ENCODE peak calls at places on chromosome 16, in five cellular contexts. T is stomach, X is SK-N-SH, O is iPS DF 6.9, P is heart right ventricle. W is an unnamed sample.

GRCh38 chr16:10743610-10744369 is at the start of gene NUBP1:
- DNase-seq in O (peak; percentile 63), P (peak; percentile 100), T (peak; percentile 100), X (peak; percentile 92), W (peak; percentile 100)

GRCh38 chr16:84699147-84699711 is 571 bp upstream of the USP10 start:
- DNase-seq in X (no peak), P (no peak), T (no peak), O (no peak), W (no peak)

GRCh38 chr16:84220851-84221250 is 19.0 kb downstream of the KCNG4 start:
- DNase-seq in X (no peak), T (no peak), O (no peak), P (no peak), W (no peak)

GRCh38 chr16:31458073-31458834 is 1.0 kb upstream of the ARMC5 start:
- DNase-seq in X (peak; percentile 58), O (no peak), P (peak; percentile 62), T (peak; percentile 57), W (peak; percentile 51)

GRCh38 chr16:85080923-85081498 is 31.3 kb downstream of the CIBAR2 start:
- DNase-seq in O (no peak), T (no peak), X (no peak), P (no peak), W (no peak)

GRCh38 chr16:10428433-10429168 is 42.7 kb downstream of the ATF7IP2 start:
- DNase-seq in P (no peak), O (no peak), T (no peak), X (no peak), W (no peak)

GRCh38 chr16:87636050-87636684 is 33.9 kb downstream of the JPH3 start:
- DNase-seq in T (peak; percentile 80), X (peak; percentile 93), O (peak; percentile 48), P (peak; percentile 83), W (peak; percentile 85)

GRCh38 chr16:57187508-57187854 is 1.4 kb downstream of the RSPRY1 start:
- DNase-seq in T (no peak), P (no peak), O (no peak), X (no peak), W (no peak)

GRCh38 chr16:77945126-77945525 is 77.2 kb upstream of the CLEC3A start:
- DNase-seq in O (no peak), T (no peak), P (no peak), X (no peak), W (no peak)

DNA sequence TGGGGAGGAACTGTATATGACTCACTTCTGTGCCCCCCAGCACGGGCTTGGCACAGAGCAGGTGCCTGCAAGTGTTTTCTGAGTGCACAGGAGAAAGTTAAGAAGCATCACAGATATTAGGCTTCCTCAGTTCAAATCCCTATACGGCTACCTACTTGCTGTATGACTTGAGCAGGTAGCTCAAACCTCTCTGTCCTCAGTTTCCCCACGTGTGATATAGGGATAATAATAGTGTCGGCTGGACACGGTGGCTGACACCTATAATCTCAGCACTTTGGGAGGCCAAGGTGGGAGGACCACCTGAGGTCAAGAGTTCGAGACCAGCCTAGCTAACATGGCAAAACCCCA is 95.7 kb downstream of the C16orf78 start:
- DNase-seq in O (no peak), T (no peak), X (no peak), P (no peak), W (no peak)
- H3K9me3 ChIP-seq in O (no peaks in the 10 kb centered on the region), T (no peaks in the 10 kb centered on the region), X (no peaks in the 10 kb centered on the region), P (no peaks in the 10 kb centered on the region), W (no peaks in the 10 kb centered on the region)

GRCh38 chr16:3819175-3819527 is 61.4 kb downstream of the CREBBP start:
- DNase-seq in O (no peak), X (no peak), T (no peak), P (no peak), W (no peak)
- H3K4me1 ChIP-seq in O (peaks cover 2% of the 10 kb centered on the region), X (peaks cover 50% of the 10 kb centered on the region), T (peaks cover 57% of the 10 kb centered on the region), P (peaks cover 99% of the 10 kb centered on the region), W (peaks cover 94% of the 10 kb centered on the region)

DNA sequence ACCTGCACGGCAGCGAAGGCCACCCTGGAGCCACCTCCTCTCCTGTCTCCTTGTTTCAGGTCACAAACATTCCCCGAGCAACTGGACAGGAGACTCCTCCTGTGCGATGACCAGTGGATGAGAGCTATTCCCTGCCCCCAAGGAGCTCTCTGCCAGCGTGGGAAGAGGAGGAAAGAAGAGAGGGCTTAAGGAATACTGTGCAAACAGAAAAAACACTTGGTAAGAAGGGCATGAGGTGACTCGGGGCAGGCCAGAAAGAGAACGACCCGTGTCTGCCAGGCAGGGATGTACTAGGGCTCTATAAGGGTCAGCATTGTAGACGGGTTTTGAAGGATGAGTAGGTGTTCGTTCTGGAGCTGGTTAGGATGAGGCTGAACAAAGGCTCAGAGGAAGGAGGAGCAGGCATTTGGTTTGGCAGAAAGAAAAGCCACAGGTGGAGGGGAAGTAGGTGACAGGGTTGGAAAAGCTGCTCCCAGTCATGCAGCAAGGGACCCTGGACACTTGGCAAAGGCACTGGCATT is 11.0 kb downstream of the VAC14 start:
- DNase-seq in X (no peak), O (no peak), T (no peak), P (no peak), W (no peak)
- H3K27ac ChIP-seq in X (no peak overlapping the region), O (no peak overlapping the region), T (no peak overlapping the region), P (no peak overlapping the region), W (no peak overlapping the region)

GRCh38 chr16:3292604-3293003 is 9.3 kb downstream of the ZNF263 start:
- DNase-seq in T (no peak), X (no peak), O (no peak), P (no peak), W (no peak)
- H3K9me3 ChIP-seq in T (peaks cover 100% of the 10 kb centered on the region), X (peaks cover 18% of the 10 kb centered on the region), O (peaks cover 16% of the 10 kb centered on the region), P (peaks cover 9% of the 10 kb centered on the region), W (peaks cover 18% of the 10 kb centered on the region)

DNA sequence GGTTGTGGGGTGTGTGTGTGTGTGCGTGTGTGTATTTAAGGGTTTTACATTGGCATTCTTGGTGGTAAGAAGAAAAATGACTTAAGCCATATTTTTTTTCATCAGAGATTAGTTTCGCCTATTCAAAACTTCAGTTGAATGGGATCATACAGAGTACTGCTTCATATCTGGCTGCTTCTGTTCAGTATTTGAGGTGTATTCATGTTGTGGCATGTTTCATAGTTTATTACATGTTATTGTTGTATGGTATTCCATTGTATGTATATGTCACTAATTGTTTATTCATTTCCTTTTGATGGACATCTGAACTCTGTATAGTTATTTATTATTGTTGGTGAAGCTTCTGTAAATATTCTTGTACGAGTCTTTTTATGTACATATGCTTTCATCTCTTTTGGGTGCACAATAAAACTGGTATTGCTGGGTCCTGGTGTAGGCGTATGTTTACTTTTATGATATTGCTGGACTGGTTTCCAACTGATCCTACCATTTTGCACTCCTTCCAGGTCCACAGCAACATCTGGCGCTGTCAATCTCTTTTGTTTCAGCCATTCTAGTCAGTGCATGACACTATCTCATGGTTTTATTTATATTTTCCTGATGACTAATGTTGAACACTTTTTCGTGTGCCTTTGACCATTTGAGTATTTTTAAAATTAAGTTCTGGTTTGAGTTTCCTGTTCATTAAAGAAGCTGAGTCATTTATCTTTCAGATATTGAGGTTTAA is 77.4 kb upstream of the MAF start:
- DNase-seq in O (no peak), P (no peak), X (no peak), T (no peak), W (no peak)
- H3K4me1 ChIP-seq in O (no peaks in the 10 kb centered on the region), P (no peaks in the 10 kb centered on the region), X (no peaks in the 10 kb centered on the region), T (no peaks in the 10 kb centered on the region), W (no peaks in the 10 kb centered on the region)

DNA sequence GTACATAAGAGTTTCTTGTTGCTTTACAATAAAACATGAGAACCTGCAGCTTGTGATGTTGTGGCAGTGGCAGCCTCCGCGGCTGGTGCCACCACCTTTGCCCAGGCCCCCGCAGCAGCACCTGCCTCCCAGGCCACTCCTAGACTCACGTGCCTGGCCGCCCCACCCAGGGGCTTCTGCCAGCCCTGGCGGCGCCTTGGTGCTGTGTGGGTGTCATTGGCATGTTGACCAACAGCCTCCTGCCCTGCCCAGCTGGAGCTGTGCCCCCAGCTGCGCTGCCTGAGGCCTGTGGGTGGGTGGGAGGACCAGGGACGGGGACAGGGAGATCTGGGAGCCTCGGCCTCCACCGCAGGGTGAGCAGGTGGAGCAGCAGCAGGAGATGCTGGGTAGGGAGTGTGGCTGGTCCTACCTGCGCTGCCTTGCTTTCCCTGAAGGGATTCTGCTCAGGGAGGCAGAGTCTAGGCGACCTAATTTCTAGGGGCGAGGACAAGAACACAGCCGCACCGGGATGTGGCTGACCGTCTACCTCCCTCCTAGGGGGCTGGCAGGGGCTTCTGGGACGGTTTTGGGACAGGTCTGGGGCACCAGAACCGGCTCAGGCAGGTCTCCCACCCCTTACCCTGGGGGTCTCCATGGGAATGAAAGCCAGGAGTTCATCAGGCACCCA is 416 bp upstream of the DNASE1L2 start:
- DNase-seq in T (no peak), X (no peak), O (no peak), P (no peak), W (no peak)
- H3K27ac ChIP-seq in T (no peak overlapping the region), X (no peak overlapping the region), O (no peak overlapping the region), P (no peak overlapping the region), W (no peak overlapping the region)

W was measured in tibial artery.